ENCODE peak calls at places on chromosomes 12 and 14, in five cellular contexts. E is GM23338, T is K562, K is fibroblast of lung, D is neural progenitor cell. R is an unnamed sample.

GRCh38 chr14:67690011-67690410 is 5.6 kb downstream of the RDH11 start:
- DNase-seq in E (no peak), K (no peak), D (no peak), T (no peak), R (no peak)

GRCh38 chr12:28172434-28173030 is 17.7 kb upstream of the CCDC91 start:
- DNase-seq in D (peak), K (peak), E (peak), T (peak), R (peak)

GRCh38 chr12:121800694-121801600 is 2.9 kb upstream of the SETD1B start:
- DNase-seq in T (peak), E (peak), D (peak), K (peak), R (peak)

GRCh38 chr14:50823051-50823762 is 7.8 kb downstream of the NIN start:
- DNase-seq in K (peak), T (no peak), D (no peak), E (no peak), R (no peak)

GRCh38 chr12:33703221-33703620 is 263.6 kb upstream of the SYT10 start:
- DNase-seq in E (no peak), D (no peak), K (no peak), T (no peak), R (no peak)

GRCh38 chr14:78606111-78606510 is 435.9 kb downstream of the NRXN3 start:
- DNase-seq in D (no peak), T (no peak), E (no peak), K (peak), R (no peak)

GRCh38 chr14:23351681-23352505 is 794 bp downstream of the SLC22A17 start:
- DNase-seq in K (peak), D (peak), E (peak), T (no peak), R (no peak)

GRCh38 chr14:30872602-30873001 is 1.8 kb upstream of the COCH start:
- DNase-seq in K (no peak), D (peak), T (no peak), E (peak), R (peak)

GRCh38 chr12:25806271-25806670 is 152.2 kb upstream of the RASSF8 start:
- DNase-seq in E (no peak), D (no peak), K (peak), T (no peak), R (no peak)

GRCh38 chr12:99553461-99553860 is 94.1 kb upstream of the GARIN6 start:
- DNase-seq in E (no peak), T (no peak), D (no peak), K (no peak), R (no peak)

GRCh38 chr12:75657866-75658265 is 146.5 kb upstream of the KRR1 start:
- DNase-seq in E (no peak), T (no peak), D (no peak), K (peak), R (no peak)

GRCh38 chr12:96889273-96889933 is 17.7 kb upstream of the NEDD1 start:
- DNase-seq in K (peak), T (no peak), E (no peak), D (no peak), R (no peak)

GRCh38 chr12:4274960-4275868 is 1.7 kb downstream of the CCND2 start:
- DNase-seq in K (no peak), T (peak), E (peak), D (peak), R (no peak)

GRCh38 chr12:112170376-112170775 is 45.0 kb downstream of the TRAFD1 start:
- DNase-seq in D (peak), K (no peak), T (peak), E (peak), R (peak)

GRCh38 chr12:99498756-99499155 is 148.8 kb upstream of the GARIN6 start:
- DNase-seq in K (peak), D (no peak), E (peak), T (no peak), R (no peak)

GRCh38 chr12:38704455-38704854 is 200.9 kb downstream of the CPNE8 start:
- DNase-seq in K (no peak), E (no peak), D (no peak), T (no peak), R (no peak)

GRCh38 chr14:94018308-94018707 is 7.8 kb upstream of the OTUB2 start:
- DNase-seq in D (no peak), E (no peak), K (no peak), T (no peak), R (no peak)

GRCh38 chr14:28298156-28298555 is 468.4 kb upstream of the FOXG1 start:
- DNase-seq in K (peak), E (no peak), D (no peak), T (no peak), R (no peak)

GRCh38 chr14:105092912-105093425 is 27.7 kb upstream of the GPR132 start:
- DNase-seq in K (peak), D (peak), T (peak), E (no peak), R (peak)

GRCh38 chr12:8031872-8032241 is 659 bp upstream of the FOXJ2 start:
- DNase-seq in E (no peak), D (no peak), K (no peak), T (no peak), R (peak)

GRCh38 chr12:54977857-54978256 is 6.7 kb downstream of the TESPA1 start:
- DNase-seq in D (no peak), T (peak), K (no peak), E (no peak), R (no peak)

GRCh38 chr14:96287856-96288255 is 31.8 kb downstream of the BDKRB1 start:
- DNase-seq in K (no peak), T (no peak), D (no peak), E (no peak), R (no peak)

GRCh38 chr14:101843665-101844064 is 82.2 kb downstream of the PPP2R5C start:
- DNase-seq in D (no peak), K (no peak), T (no peak), E (peak), R (no peak)

GRCh38 chr14:29166507-29166906 is 399.9 kb downstream of the FOXG1 start:
- DNase-seq in D (no peak), E (peak), T (peak), K (no peak), R (no peak)

GRCh38 chr14:68574906-68575305 is 218.0 kb downstream of the ZFP36L1 start:
- DNase-seq in D (no peak), T (no peak), K (peak), E (no peak), R (peak)

GRCh38 chr12:53267309-53268008 is 640 bp upstream of the ESPL1 start:
- DNase-seq in K (no peak), D (no peak), T (peak), E (no peak), R (no peak)

GRCh38 chr14:25122843-25123242 is 72.9 kb upstream of the STXBP6 start:
- DNase-seq in D (no peak), E (no peak), K (no peak), T (no peak), R (no peak)

GRCh38 chr14:56189306-56189705 is 71.1 kb downstream of the PELI2 start:
- DNase-seq in T (no peak), E (no peak), K (peak), D (no peak), R (peak)

GRCh38 chr12:3418609-3419469 is 72.2 kb upstream of the PRMT8 start:
- DNase-seq in T (no peak), K (no peak), D (no peak), E (no peak), R (no peak)

GRCh38 chr12:56081393-56082347 is 1.7 kb downstream of the ERBB3 start:
- DNase-seq in E (peak), K (no peak), D (peak), T (no peak), R (no peak)

GRCh38 chr12:56078931-56079728 is 835 bp upstream of the ERBB3 start:
- DNase-seq in D (peak), E (peak), K (peak), T (peak), R (peak)

GRCh38 chr12:56080556-56081138 is 682 bp downstream of the ERBB3 start:
- DNase-seq in E (peak), D (peak), K (no peak), T (peak), R (no peak)

GRCh38 chr12:56078427-56078826 is 1.5 kb upstream of the ERBB3 start:
- DNase-seq in E (peak), K (no peak), T (no peak), D (no peak), R (no peak)

DNA sequence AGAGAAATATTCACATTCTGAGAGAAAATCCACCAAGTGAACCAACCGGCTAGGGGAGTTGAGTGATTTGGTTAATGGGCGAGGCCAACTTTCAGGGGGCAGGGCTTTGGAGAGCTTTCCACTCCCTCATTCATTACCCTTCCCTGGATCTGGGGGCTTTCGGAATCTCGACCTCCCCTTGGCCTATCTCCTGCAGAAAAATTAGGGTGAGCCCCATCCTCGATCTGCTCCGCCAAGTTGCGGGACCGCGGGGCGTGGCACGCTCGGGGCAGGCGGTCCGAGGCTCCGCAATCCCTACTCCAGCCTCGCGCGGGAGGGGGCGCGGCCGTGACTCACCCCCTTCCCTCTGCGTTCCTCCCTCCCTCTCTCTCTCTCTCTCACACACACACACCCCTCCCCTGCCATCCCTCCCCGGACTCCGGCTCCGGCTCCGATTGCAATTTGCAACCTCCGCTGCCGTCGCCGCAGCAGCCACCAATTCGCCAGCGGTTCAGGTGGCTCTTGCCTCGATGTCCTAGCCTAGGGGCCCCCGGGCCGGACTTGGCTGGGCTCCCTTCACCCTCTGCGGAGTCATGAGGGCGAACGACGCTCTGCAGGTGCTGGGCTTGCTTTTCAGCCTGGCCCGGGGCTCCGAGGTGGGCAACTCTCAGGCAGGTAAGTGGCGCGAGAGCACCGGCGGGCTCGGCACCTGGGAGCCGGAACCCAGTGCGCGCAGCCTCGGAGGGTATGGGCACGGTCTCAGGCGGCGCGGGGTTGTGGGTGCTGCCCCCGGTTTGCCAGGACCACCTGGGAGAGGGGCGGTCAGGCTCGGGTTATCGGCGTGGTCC is at the start of gene ERBB3:
- DNase-seq in K (peak), E (peak), D (peak), T (peak), R (peak)
- TF ChIP-seq EZH2 in K (no peak), E (no peak), D (peak), T (no peak), R (no peak)

GRCh38 chr12:56695327-56696101 is 7.4 kb upstream of the PTGES3 start:
- DNase-seq in E (no peak), K (peak), T (peak), D (no peak), R (no peak)
- H3K4me3 ChIP-seq in E (no peak), K (no peak), T (no peak), D (no peak), R (no peak)

GRCh38 chr12:1634590-1635191 is 5.7 kb downstream of the WNT5B start:
- DNase-seq in E (peak), K (peak), T (peak), D (peak), R (peak)
- TF ChIP-seq EZH2 in E (no peak), K (no peak), T (no peak), D (no peak), R (no peak)

DNA sequence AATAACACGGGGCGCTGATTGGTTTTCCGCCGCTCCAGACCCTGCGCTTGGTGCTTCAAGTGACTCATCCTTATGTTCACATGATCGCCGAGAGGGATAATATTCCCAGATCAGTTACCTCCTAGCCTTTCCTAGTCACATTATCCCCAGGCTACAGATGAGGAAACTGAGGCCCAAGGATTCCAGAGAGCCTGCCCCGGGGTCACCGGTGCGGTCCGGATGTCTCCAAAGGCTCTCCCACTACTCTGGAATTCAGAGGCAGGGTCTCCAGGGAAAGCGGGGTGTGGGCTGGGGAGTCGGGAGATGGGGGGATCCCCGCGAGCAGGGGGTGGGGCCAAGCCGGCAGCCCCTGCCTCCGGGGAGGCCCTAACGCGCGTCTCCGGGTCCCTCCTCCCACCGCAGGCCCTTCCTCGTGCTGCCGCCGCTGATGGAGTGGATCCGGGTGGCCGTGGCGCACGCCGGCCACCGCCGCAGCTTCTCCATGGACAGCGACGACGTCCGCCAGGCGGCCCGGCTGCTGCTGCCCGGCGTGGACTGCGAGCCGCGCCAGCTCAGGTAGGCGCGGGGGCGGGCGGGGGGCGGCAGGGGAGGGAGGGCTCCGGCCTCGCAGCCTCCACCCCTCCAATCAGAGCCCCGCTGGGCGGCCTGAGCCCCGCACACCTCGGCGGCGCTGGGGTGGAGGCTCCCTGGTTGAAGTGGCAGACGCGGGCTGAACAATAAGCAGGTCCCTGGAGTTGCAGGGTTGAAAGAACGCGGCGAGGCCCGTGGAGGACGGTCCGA is 104.7 kb upstream of the PWP1 start:
- DNase-seq in T (no peak), K (peak), D (peak), E (peak), R (no peak)
- H3K4me3 ChIP-seq in T (no peak), K (no peak), D (peak), E (peak), R (no peak)

GRCh38 chr14:77140937-77141591 is 527 bp downstream of the ZDHHC22 start:
- DNase-seq in K (peak), D (peak), E (peak), T (no peak), R (peak)

GRCh38 chr14:77140343-77140936 is 1.2 kb downstream of the ZDHHC22 start:
- DNase-seq in E (no peak), D (peak), T (no peak), K (no peak), R (peak)

GRCh38 chr14:77143071-77143470 is 1.5 kb upstream of the ZDHHC22 start:
- DNase-seq in E (no peak), T (no peak), K (no peak), D (no peak), R (no peak)

GRCh38 chr14:77142289-77142814 is 761 bp upstream of the ZDHHC22 start:
- DNase-seq in D (peak), K (no peak), T (no peak), E (no peak), R (no peak)

GRCh38 chr14:77141592-77142288 is at the start of gene ZDHHC22:
- DNase-seq in D (no peak), E (peak), K (no peak), T (no peak), R (no peak)
- TF ChIP-seq EZH2 in D (no peak), E (no peak), K (peak), T (no peak), R (no peak)